ENCODE peak calls at places on chromosomes 7 and 10, in five cellular contexts. One of them, this sample, is unnamed.

GRCh38 chr10:30581779-30582380 is 47.7 kb downstream of the LYZL2 start:
- DNase-seq in A172: peak; percentile 33
- DNase-seq in SW480: peak; percentile 46
- DNase-seq in activated T-cell treated with anti-CD3 and anti-CD28 coated beads for 1 hour: no peak
- DNase-seq in nephron progenitor cell: peak; percentile 39
- DNase-seq in this sample: no peak

GRCh38 chr10:119270893-119271361 is 63.6 kb downstream of the GRK5 start:
- DNase-seq in activated T-cell treated with anti-CD3 and anti-CD28 coated beads for 1 hour: peak; percentile 30
- DNase-seq in SW480: peak; percentile 82
- DNase-seq in nephron progenitor cell: no peak
- DNase-seq in A172: no peak
- DNase-seq in this sample: peak; percentile 92

GRCh38 chr10:129780901-129781795 is 182.9 kb downstream of the EBF3 start:
- DNase-seq in nephron progenitor cell: no peak
- DNase-seq in A172: no peak
- DNase-seq in activated T-cell treated with anti-CD3 and anti-CD28 coated beads for 1 hour: no peak
- DNase-seq in SW480: no peak
- DNase-seq in this sample: no peak

GRCh38 chr7:152512711-152513110 is 76.9 kb upstream of the KMT2C start:
- DNase-seq in nephron progenitor cell: no peak
- DNase-seq in activated T-cell treated with anti-CD3 and anti-CD28 coated beads for 1 hour: no peak
- DNase-seq in SW480: no peak
- DNase-seq in A172: peak; percentile 26
- DNase-seq in this sample: no peak

GRCh38 chr10:59227136-59227673 is 50.8 kb downstream of the PHYHIPL start:
- DNase-seq in A172: no peak
- DNase-seq in activated T-cell treated with anti-CD3 and anti-CD28 coated beads for 1 hour: no peak
- DNase-seq in nephron progenitor cell: no peak
- DNase-seq in SW480: no peak
- DNase-seq in this sample: no peak

GRCh38 chr7:73850212-73850611 is 7.9 kb upstream of the METTL27 start:
- DNase-seq in SW480: no peak
- DNase-seq in A172: peak; percentile 54
- DNase-seq in activated T-cell treated with anti-CD3 and anti-CD28 coated beads for 1 hour: no peak
- DNase-seq in nephron progenitor cell: no peak
- DNase-seq in this sample: no peak

GRCh38 chr7:2063562-2064360 is 169.0 kb downstream of the MAD1L1 start:
- DNase-seq in A172: peak; percentile 41
- DNase-seq in activated T-cell treated with anti-CD3 and anti-CD28 coated beads for 1 hour: no peak
- DNase-seq in SW480: peak; percentile 75
- DNase-seq in nephron progenitor cell: no peak
- DNase-seq in this sample: no peak

GRCh38 chr7:26034386-26034785 is 117.6 kb upstream of the NFE2L3 start:
- DNase-seq in SW480: no peak
- DNase-seq in nephron progenitor cell: no peak
- DNase-seq in A172: no peak
- DNase-seq in activated T-cell treated with anti-CD3 and anti-CD28 coated beads for 1 hour: no peak
- DNase-seq in this sample: no peak

GRCh38 chr10:728603-729002 is 39.1 kb upstream of the DIP2C start:
- DNase-seq in A172: no peak
- DNase-seq in activated T-cell treated with anti-CD3 and anti-CD28 coated beads for 1 hour: no peak
- DNase-seq in nephron progenitor cell: no peak
- DNase-seq in SW480: no peak
- DNase-seq in this sample: no peak

GRCh38 chr7:157394246-157395191 is 57.7 kb downstream of the DNAJB6 start:
- DNase-seq in SW480: no peak
- DNase-seq in nephron progenitor cell: no peak
- DNase-seq in activated T-cell treated with anti-CD3 and anti-CD28 coated beads for 1 hour: no peak
- DNase-seq in A172: no peak
- DNase-seq in this sample: no peak

GRCh38 chr10:15320522-15321203 is 50.4 kb downstream of the FAM171A1 start:
- DNase-seq in nephron progenitor cell: no peak
- DNase-seq in A172: no peak
- DNase-seq in activated T-cell treated with anti-CD3 and anti-CD28 coated beads for 1 hour: no peak
- DNase-seq in SW480: no peak
- DNase-seq in this sample: no peak

GRCh38 chr7:18521236-18521589 is 25.7 kb downstream of the HDAC9 start:
- DNase-seq in nephron progenitor cell: no peak
- DNase-seq in activated T-cell treated with anti-CD3 and anti-CD28 coated beads for 1 hour: no peak
- DNase-seq in SW480: no peak
- DNase-seq in A172: no peak
- DNase-seq in this sample: no peak

GRCh38 chr10:114262478-114262877 is 23.4 kb downstream of the VWA2 start:
- DNase-seq in SW480: no peak
- DNase-seq in A172: no peak
- DNase-seq in activated T-cell treated with anti-CD3 and anti-CD28 coated beads for 1 hour: no peak
- DNase-seq in nephron progenitor cell: no peak
- DNase-seq in this sample: no peak

GRCh38 chr7:139679731-139680594 is 97.8 kb downstream of the HIPK2 start:
- DNase-seq in SW480: no peak
- DNase-seq in activated T-cell treated with anti-CD3 and anti-CD28 coated beads for 1 hour: no peak
- DNase-seq in nephron progenitor cell: no peak
- DNase-seq in A172: no peak
- DNase-seq in this sample: no peak

This sample was measured in Right ventricle myocardium superior.